ENCODE peak calls at places on chromosomes 7 and 10, in four cellular contexts. One of them, this sample, is unnamed.

GRCh38 chr7:42597296-42597695 is 314.6 kb downstream of the C7orf25 start:
- DNase-seq in right cardiac atrium: no peak
- DNase-seq in HCT116: no peak
- DNase-seq in Karpas-422: no peak
- DNase-seq in this sample: peak; percentile 72

GRCh38 chr10:84423729-84424128 is 95.3 kb downstream of the CCSER2 start:
- DNase-seq in HCT116: no peak
- DNase-seq in right cardiac atrium: no peak
- DNase-seq in Karpas-422: no peak
- DNase-seq in this sample: no peak

GRCh38 chr7:89308535-89308934 is 513.0 kb upstream of the TEX47 start:
- DNase-seq in Karpas-422: no peak
- DNase-seq in HCT116: no peak
- DNase-seq in right cardiac atrium: no peak
- DNase-seq in this sample: no peak

GRCh38 chr10:12719365-12719764 is 282.1 kb downstream of the CCDC3 start:
- DNase-seq in Karpas-422: no peak
- DNase-seq in right cardiac atrium: peak; percentile 79
- DNase-seq in HCT116: no peak
- DNase-seq in this sample: no peak

GRCh38 chr10:691216-691615 is 1.7 kb upstream of the DIP2C start:
- DNase-seq in right cardiac atrium: no peak
- DNase-seq in HCT116: no peak
- DNase-seq in Karpas-422: no peak
- DNase-seq in this sample: no peak

GRCh38 chr7:157757211-157757610 is 420.4 kb downstream of the DNAJB6 start:
- DNase-seq in right cardiac atrium: no peak
- DNase-seq in Karpas-422: no peak
- DNase-seq in HCT116: no peak
- DNase-seq in this sample: no peak

GRCh38 chr7:24652551-24652950 is 79.3 kb downstream of the PALS2 start:
- DNase-seq in right cardiac atrium: no peak
- DNase-seq in HCT116: no peak
- DNase-seq in Karpas-422: no peak
- DNase-seq in this sample: no peak

GRCh38 chr10:88415533-88416130 is 167.5 kb downstream of the RNLS start:
- DNase-seq in HCT116: no peak
- DNase-seq in Karpas-422: no peak
- DNase-seq in right cardiac atrium: no peak
- DNase-seq in this sample: no peak

GRCh38 chr10:119342017-119342734 is 134.8 kb downstream of the GRK5 start:
- DNase-seq in Karpas-422: no peak
- DNase-seq in HCT116: no peak
- DNase-seq in right cardiac atrium: peak; percentile 93
- DNase-seq in this sample: no peak

GRCh38 chr7:114825423-114825951 is 96.4 kb upstream of the MDFIC start:
- DNase-seq in HCT116: no peak
- DNase-seq in right cardiac atrium: no peak
- DNase-seq in Karpas-422: no peak
- DNase-seq in this sample: no peak

GRCh38 chr10:124251317-124251716 is 157.9 kb upstream of the CHST15 start:
- DNase-seq in HCT116: no peak
- DNase-seq in Karpas-422: no peak
- DNase-seq in right cardiac atrium: no peak
- DNase-seq in this sample: no peak

GRCh38 chr10:5343561-5343960 is 21.2 kb upstream of the UCN3 start:
- DNase-seq in right cardiac atrium: no peak
- DNase-seq in HCT116: no peak
- DNase-seq in Karpas-422: peak; percentile 56
- DNase-seq in this sample: no peak

GRCh38 chr7:151248191-151249033 is at the start of gene SMARCD3:
- DNase-seq in HCT116: no peak
- DNase-seq in Karpas-422: no peak
- DNase-seq in right cardiac atrium: peak; percentile 94
- DNase-seq in this sample: no peak

GRCh38 chr7:151250181-151251095 is 1.9 kb upstream of the SMARCD3 start:
- DNase-seq in right cardiac atrium: no peak
- DNase-seq in Karpas-422: no peak
- DNase-seq in HCT116: no peak
- DNase-seq in this sample: no peak

GRCh38 chr7:151251328-151251925 is 2.9 kb upstream of the SMARCD3 start:
- DNase-seq in Karpas-422: no peak
- DNase-seq in right cardiac atrium: peak; percentile 84
- DNase-seq in HCT116: no peak
- DNase-seq in this sample: no peak

GRCh38 chr7:151249034-151249731 is 689 bp upstream of the SMARCD3 start:
- DNase-seq in HCT116: no peak
- DNase-seq in right cardiac atrium: peak; percentile 92
- DNase-seq in Karpas-422: no peak
- DNase-seq in this sample: no peak

GRCh38 chr7:151249732-151250072 is 1.2 kb upstream of the SMARCD3 start:
- DNase-seq in HCT116: peak; percentile 48
- DNase-seq in Karpas-422: no peak
- DNase-seq in right cardiac atrium: peak; percentile 86
- DNase-seq in this sample: no peak
- H3K27ac ChIP-seq in HCT116: peak overlapping the region; percentile 79
- H3K27ac ChIP-seq in Karpas-422: no peak overlapping the region
- H3K27ac ChIP-seq in right cardiac atrium: peak overlapping the region; percentile 88
- H3K27ac ChIP-seq in this sample: peak overlapping the region; percentile 15

GRCh38 chr10:10794056-10794455 is 223.6 kb upstream of the CELF2 start:
- DNase-seq in Karpas-422: no peak
- DNase-seq in right cardiac atrium: no peak
- DNase-seq in HCT116: no peak
- DNase-seq in this sample: peak; percentile 68
- H3K27ac ChIP-seq in Karpas-422: no peak overlapping the region
- H3K27ac ChIP-seq in right cardiac atrium: no peak overlapping the region
- H3K27ac ChIP-seq in HCT116: no peak overlapping the region
- H3K27ac ChIP-seq in this sample: peak overlapping the region; percentile 90

DNA sequence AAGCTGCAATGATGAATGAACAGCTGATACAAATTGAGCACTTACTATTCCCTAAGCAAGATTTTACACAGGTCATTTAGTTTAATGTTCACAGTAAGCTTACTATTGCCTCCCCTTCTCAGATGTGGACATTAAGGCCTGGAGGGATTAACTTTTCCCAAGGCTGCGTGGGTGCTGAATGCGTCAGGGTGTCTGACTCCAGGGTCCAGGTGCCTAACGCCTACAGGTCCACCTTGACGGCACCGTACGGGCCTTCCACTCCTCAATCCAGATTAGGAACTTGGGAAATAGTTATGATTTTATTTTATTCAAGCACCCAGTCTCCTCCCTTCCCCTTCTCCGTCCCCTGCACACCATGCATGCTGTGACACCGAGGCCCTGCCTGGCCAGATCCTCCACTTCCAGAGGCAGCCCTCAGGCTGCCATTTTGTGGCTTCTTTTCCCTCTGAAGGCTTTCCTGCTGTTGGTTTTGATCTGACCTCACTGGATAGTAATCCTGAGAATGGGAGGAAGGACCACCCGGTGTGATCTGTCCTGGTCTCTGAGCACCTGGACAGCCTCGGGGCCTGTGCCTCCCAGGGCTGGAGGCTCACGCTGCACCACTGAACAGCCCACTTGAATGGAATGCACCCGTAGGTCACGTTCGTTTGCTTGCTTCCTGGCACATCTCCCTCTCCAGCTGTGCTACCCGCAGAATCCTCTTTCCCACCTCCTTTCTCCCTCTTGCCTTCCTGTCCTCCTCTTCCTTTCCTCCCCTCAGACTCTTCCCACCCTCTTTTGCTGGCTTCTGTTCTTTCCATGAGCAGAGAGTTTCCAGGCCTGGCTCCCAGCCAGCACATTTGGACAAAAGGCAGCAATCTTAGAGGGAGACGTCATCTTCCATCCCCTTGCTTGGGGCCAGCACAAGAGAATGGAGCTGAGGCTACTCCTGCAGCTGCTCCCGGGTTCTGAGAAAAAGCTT is 14.4 kb downstream of the DENND2A start:
- DNase-seq in HCT116: no peak
- DNase-seq in Karpas-422: no peak
- DNase-seq in right cardiac atrium: peak; percentile 98
- DNase-seq in this sample: peak; percentile 18
- H3K27ac ChIP-seq in HCT116: no peak overlapping the region
- H3K27ac ChIP-seq in Karpas-422: no peak overlapping the region
- H3K27ac ChIP-seq in right cardiac atrium: peak overlapping the region; percentile 80
- H3K27ac ChIP-seq in this sample: peak overlapping the region; percentile 12

DNA sequence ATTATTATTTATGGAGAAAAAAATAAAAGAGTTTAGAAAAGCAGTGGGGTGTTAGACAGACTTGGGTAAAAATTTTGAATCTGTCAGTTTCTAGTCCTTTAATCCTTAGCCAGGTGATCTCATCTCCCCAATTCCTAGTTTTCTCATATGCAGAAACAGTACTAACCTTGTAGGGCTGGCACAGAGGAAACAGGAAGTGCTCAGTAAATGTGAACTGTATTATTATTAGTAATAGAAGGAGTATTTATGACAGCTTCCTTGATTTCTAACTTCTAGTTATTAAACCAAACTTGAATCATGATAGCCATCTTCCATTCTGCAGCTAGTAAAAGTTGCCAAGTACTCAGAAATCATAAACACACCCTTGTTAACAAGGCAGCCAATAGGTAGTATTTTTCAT is 12.5 kb downstream of the TBX20 start:
- DNase-seq in right cardiac atrium: no peak
- DNase-seq in Karpas-422: no peak
- DNase-seq in HCT116: no peak
- DNase-seq in this sample: no peak
- H3K27ac ChIP-seq in right cardiac atrium: no peak overlapping the region
- H3K27ac ChIP-seq in Karpas-422: no peak overlapping the region
- H3K27ac ChIP-seq in HCT116: no peak overlapping the region
- H3K27ac ChIP-seq in this sample: no peak overlapping the region

GRCh38 chr7:55206235-55207029 is 158.7 kb upstream of the LANCL2 start:
- DNase-seq in Karpas-422: no peak
- DNase-seq in right cardiac atrium: no peak
- DNase-seq in HCT116: no peak
- DNase-seq in this sample: no peak

GRCh38 chr7:55209366-55209765 is 155.8 kb upstream of the LANCL2 start:
- DNase-seq in HCT116: no peak
- DNase-seq in Karpas-422: no peak
- DNase-seq in right cardiac atrium: no peak
- DNase-seq in this sample: no peak

GRCh38 chr7:55205124-55205955 is 159.8 kb upstream of the LANCL2 start:
- DNase-seq in HCT116: no peak
- DNase-seq in right cardiac atrium: no peak
- DNase-seq in Karpas-422: no peak
- DNase-seq in this sample: no peak

GRCh38 chr7:55210176-55210575 is 155.0 kb upstream of the LANCL2 start:
- DNase-seq in Karpas-422: no peak
- DNase-seq in HCT116: no peak
- DNase-seq in right cardiac atrium: no peak
- DNase-seq in this sample: no peak

DNA sequence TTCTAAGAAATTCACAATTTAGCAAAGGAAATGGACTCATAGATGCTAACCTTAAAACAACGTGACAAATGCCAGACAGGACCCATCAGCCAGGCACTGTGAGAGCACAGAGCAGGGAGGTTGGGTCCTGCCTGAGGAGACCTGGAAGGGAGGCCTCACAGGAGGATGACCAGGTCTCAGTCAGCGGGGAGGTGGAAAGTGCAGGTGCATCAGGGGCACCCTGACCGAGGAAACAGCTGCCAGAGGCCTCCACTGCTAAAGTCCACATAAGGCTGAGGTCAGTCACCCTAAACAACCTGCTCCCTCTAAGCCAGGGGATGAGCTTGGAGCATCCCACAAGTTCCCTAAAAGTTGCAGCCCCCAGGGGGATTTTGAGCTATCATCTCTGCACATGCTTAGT is 157.7 kb upstream of the LANCL2 start:
- DNase-seq in HCT116: no peak
- DNase-seq in right cardiac atrium: no peak
- DNase-seq in Karpas-422: no peak
- DNase-seq in this sample: no peak
- H3K27ac ChIP-seq in HCT116: no peak overlapping the region
- H3K27ac ChIP-seq in right cardiac atrium: no peak overlapping the region
- H3K27ac ChIP-seq in Karpas-422: no peak overlapping the region
- H3K27ac ChIP-seq in this sample: no peak overlapping the region